ENCODE peak calls at places on chromosomes 4 and X, in ten cellular contexts. Y is astrocyte of the spinal cord, A is WERI-Rb-1, X is Peyer's patch, S is epithelial cell of esophagus, W is mucosa of descending colon, T is fibroblast of mammary gland, C is fibroblast of the aortic adventitia, I is tibial nerve, Z is ovary. D is an unnamed sample.

GRCh38 chrX:103275947-103276567 is 493 bp downstream of the TCEAL5 start:
- DNase-seq in W (no peak), C (no peak), A (no peak), Y (no peak), S (no peak), T (no peak), Z (no peak), I (no peak), X (no peak), D (no peak)

GRCh38 chrX:20857746-20858145 is 516.5 kb upstream of the CNKSR2 start:
- DNase-seq in C (peak; percentile 86), S (peak; percentile 4), T (peak; percentile 55), Y (no peak), A (no peak), Z (no peak), I (no peak), X (no peak), W (no peak), D (no peak)

GRCh38 chrX:68692651-68693050 is 45.2 kb downstream of the STARD8 start:
- DNase-seq in C (peak; percentile 35), Z (no peak), T (peak; percentile 40), A (no peak), I (no peak), Y (peak; percentile 48), W (no peak), X (no peak), S (no peak), D (no peak)

GRCh38 chrX:38805294-38806053 is 4.2 kb downstream of the MID1IP1 start:
- DNase-seq in T (peak; percentile 71), I (peak; percentile 36), Z (peak; percentile 60), A (peak; percentile 20), Y (peak; percentile 81), S (peak; percentile 81), C (peak; percentile 83), W (peak; percentile 78), X (peak; percentile 55), D (peak; percentile 70)

GRCh38 chr4:1516881-1517480 is 110.7 kb upstream of the NKX1-1 start:
- DNase-seq in Z (no peak), C (no peak), A (no peak), S (no peak), X (no peak), I (no peak), W (peak; percentile 7), Y (no peak), T (no peak), D (no peak)

GRCh38 chr4:75235359-75235951 is 278.7 kb downstream of the RCHY1 start:
- DNase-seq in I (no peak), W (no peak), A (no peak), Z (no peak), Y (no peak), X (no peak), S (no peak), C (no peak), T (no peak), D (peak; percentile 66)

GRCh38 chr4:152041304-152041703 is 280.5 kb upstream of the GATB start:
- DNase-seq in Z (no peak), S (no peak), A (no peak), T (no peak), I (no peak), C (no peak), X (no peak), Y (no peak), W (no peak), D (peak; percentile 19)

GRCh38 chrX:11407331-11408110 is 114.3 kb downstream of the AMELX start:
- DNase-seq in Y (no peak), Z (no peak), X (no peak), A (no peak), S (no peak), W (no peak), I (no peak), C (peak; percentile 59), T (no peak), D (peak; percentile 11)

GRCh38 chr4:10077101-10077491 is 39.5 kb downstream of the WDR1 start:
- DNase-seq in I (no peak), Y (no peak), A (no peak), T (no peak), W (no peak), Z (no peak), X (no peak), S (no peak), C (no peak), D (no peak)

GRCh38 chr4:36872679-36873078 is 371.9 kb upstream of the NWD2 start:
- DNase-seq in I (no peak), C (no peak), W (no peak), A (no peak), T (no peak), Y (no peak), X (no peak), S (no peak), Z (no peak), D (no peak)
- TF ChIP-seq CTCF in I (no peak), C (no peak), W (no peak), A (no peak), T (no peak), Y (no peak), X (no peak), S (no peak), Z (no peak), D (no peak)

GRCh38 chr4:104395219-104395618 is 99.5 kb downstream of the CXXC4 start:
- DNase-seq in X (no peak), I (no peak), Y (peak; percentile 41), C (no peak), Z (no peak), W (no peak), T (peak; percentile 42), S (peak; percentile 8), A (no peak), D (no peak)
- H3K4me3 ChIP-seq in X (no peak overlapping the region), I (no peak overlapping the region), Y (no peak overlapping the region), C (no peak overlapping the region), Z (no peak overlapping the region), W (no peak overlapping the region), T (no peak overlapping the region), S (no peak overlapping the region), A (no peak overlapping the region), D (no peak overlapping the region)

DNA sequence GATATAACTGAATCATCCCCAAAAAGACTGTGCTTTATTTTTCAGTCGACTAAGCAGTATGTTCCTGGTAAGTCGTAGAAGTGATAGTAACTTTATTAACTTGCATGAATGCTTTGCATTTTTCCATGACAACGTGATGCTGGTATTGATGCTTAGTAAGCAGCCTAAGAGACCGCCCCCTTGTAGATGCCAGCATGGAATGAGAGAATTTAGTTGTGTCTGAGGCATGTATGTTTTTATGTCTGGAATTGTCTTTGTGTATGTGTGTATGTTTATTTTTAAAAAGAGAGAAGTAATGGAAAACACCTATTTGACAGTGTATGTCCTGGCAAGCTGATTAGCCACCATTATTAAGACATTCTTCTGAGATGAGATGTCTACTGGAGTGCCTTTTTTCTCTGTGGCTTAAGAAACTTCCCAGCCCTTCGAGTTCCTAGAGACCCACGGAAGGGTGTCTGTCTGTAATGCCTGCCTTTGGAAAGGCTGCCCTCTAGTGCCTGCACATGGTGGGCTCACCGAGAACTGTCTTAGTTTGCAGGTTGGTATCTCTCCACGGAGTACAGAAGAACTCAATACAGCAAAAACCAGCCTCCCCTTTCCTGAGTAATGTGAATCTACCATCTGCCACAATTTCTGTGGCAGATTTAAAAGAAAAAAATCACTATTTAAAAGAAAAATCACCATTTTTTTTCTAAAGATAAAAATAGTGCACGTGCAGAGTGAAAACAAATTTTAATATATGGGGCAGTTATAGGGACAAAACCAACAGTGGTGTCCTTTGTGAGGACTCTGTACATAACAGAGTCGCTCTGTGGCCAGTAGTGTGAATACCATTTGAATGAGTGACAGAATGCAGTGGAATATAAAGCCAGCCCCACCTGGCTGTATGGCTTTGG is 85.9 kb downstream of the AASDH start:
- DNase-seq in I (peak; percentile 42), X (peak; percentile 49), T (peak; percentile 84), A (peak; percentile 82), C (peak; percentile 91), Y (peak; percentile 90), W (peak; percentile 85), S (peak; percentile 83), Z (peak; percentile 36), D (peak; percentile 75)
- TF ChIP-seq CTCF in I (peak; percentile 76), X (peak; percentile 89), T (peak; percentile 97), A (peak; percentile 89), C (peak; percentile 98), Y (peak; percentile 96), W (peak; percentile 68), S (peak; percentile 82), Z (peak; percentile 19), D (peak; percentile 87)

DNA sequence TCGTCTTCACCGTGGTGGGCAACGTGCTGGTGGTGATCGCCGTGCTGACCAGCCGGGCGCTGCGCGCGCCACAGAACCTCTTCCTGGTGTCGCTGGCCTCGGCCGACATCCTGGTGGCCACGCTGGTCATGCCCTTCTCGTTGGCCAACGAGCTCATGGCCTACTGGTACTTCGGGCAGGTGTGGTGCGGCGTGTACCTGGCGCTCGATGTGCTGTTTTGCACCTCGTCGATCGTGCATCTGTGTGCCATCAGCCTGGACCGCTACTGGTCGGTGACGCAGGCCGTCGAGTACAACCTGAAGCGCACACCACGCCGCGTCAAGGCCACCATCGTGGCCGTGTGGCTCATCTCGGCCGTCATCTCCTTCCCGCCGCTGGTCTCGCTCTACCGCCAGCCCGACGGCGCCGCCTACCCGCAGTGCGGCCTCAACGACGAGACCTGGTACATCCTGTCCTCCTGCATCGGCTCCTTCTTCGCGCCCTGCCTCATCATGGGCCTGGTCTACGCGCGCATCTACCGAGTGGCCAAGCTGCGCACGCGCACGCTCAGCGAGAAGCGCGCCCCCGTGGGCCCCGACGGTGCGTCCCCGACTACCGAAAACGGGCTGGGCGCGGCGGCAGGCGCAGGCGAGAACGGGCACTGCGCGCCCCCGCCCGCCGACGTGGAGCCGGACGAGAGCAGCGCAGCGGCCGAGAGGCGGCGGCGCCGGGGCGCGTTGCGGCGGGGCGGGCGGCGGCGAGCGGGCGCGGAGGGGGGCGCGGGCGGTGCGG is 791 bp downstream of the ADRA2C start:
- DNase-seq in I (no peak), W (no peak), S (peak; percentile 1), A (no peak), T (peak; percentile 24), Y (peak; percentile 3), X (no peak), C (no peak), Z (no peak), D (no peak)
- H3K4me3 ChIP-seq in I (peak overlapping the region; percentile 7), W (no peak overlapping the region), S (no peak overlapping the region), A (peak overlapping the region; percentile 21), T (no peak overlapping the region), Y (no peak overlapping the region), X (no peak overlapping the region), C (no peak overlapping the region), Z (peak overlapping the region; percentile 31), D (no peak overlapping the region)

GRCh38 chr4:95517799-95518198 is 31.0 kb downstream of the UNC5C start:
- DNase-seq in A (no peak), T (no peak), X (no peak), S (no peak), W (no peak), C (no peak), Z (no peak), I (no peak), Y (no peak), D (no peak)
- TF ChIP-seq CTCF in A (no peak), T (no peak), X (no peak), S (no peak), W (no peak), C (no peak), Z (no peak), I (no peak), Y (no peak), D (no peak)

GRCh38 chr4:93771640-93772411 is 56.7 kb upstream of the ATOH1 start:
- DNase-seq in X (no peak), T (peak; percentile 3), A (no peak), Y (no peak), I (no peak), W (no peak), C (no peak), S (no peak), Z (no peak), D (no peak)
- H3K4me3 ChIP-seq in X (no peak overlapping the region), T (no peak overlapping the region), A (no peak overlapping the region), Y (no peak overlapping the region), I (no peak overlapping the region), W (no peak overlapping the region), C (no peak overlapping the region), S (no peak overlapping the region), Z (no peak overlapping the region), D (peak overlapping the region; percentile 24)